ENCODE peak calls at places on chromosomes 5 and 9, in five cellular contexts. C is K562, J is HepG2, N is SK-N-SH, U is GM12878. B is an unnamed sample.

GRCh38 chr5:83277154-83277553 is 194.4 kb upstream of the VCAN start:
- DNase-seq in U (no peak), J (no peak), C (no peak), N (no peak), B (no peak)

GRCh38 chr9:91146391-91147019 is 215.2 kb downstream of the AUH start:
- DNase-seq in C (no peak), J (no peak), N (no peak), U (no peak), B (no peak)

GRCh38 chr5:168295574-168296201 is 4.2 kb downstream of the WWC1 start:
- DNase-seq in J (no peak), C (no peak), U (no peak), N (peak; percentile 41), B (no peak)

GRCh38 chr9:98899399-98900056 is 44.2 kb upstream of the COL15A1 start:
- DNase-seq in C (no peak), N (no peak), J (no peak), U (no peak), B (no peak)

GRCh38 chr9:127181595-127182190 is 59.3 kb upstream of the ANGPTL2 start:
- DNase-seq in N (no peak), U (no peak), C (no peak), J (no peak), B (no peak)

GRCh38 chr5:96961053-96961452 is 25.2 kb downstream of the LNPEP start:
- DNase-seq in U (peak; percentile 76), C (no peak), N (no peak), J (no peak), B (no peak)

GRCh38 chr5:66896207-66896606 is 300.0 kb downstream of the MAST4 start:
- DNase-seq in U (no peak), N (no peak), C (no peak), J (no peak), B (no peak)

GRCh38 chr9:78958887-78959286 is 612.9 kb upstream of the TLE4 start:
- DNase-seq in U (no peak), N (no peak), C (no peak), J (no peak), B (peak; percentile 10)

GRCh38 chr5:34475249-34475966 is 180.7 kb upstream of the RAI14 start:
- DNase-seq in J (no peak), C (no peak), N (no peak), U (no peak), B (no peak)

GRCh38 chr9:108568093-108568492 is 287.7 kb downstream of the ACTL7B start:
- DNase-seq in U (no peak), J (peak; percentile 61), C (no peak), N (no peak), B (no peak)

GRCh38 chr9:137433349-137433915 is 7.7 kb downstream of the ENTPD8 start:
- DNase-seq in N (no peak), C (no peak), J (no peak), U (no peak), B (no peak)

GRCh38 chr5:163585206-163585605 is 79.8 kb downstream of the MAT2B start:
- DNase-seq in J (no peak), N (no peak), U (no peak), C (no peak), B (no peak)

GRCh38 chr5:17838506-17838905 is 204.2 kb downstream of the TAF11L14 start:
- DNase-seq in U (no peak), C (no peak), J (no peak), N (no peak), B (no peak)

GRCh38 chr5:154522284-154522683 is 44.3 kb upstream of the HAND1 start:
- DNase-seq in U (no peak), C (no peak), J (no peak), N (no peak), B (no peak)

GRCh38 chr9:35703906-35704672 is 14.4 kb upstream of the TPM2 start:
- DNase-seq in J (no peak), U (no peak), C (no peak), N (no peak), B (no peak)

GRCh38 chr9:5263568-5264218 is 32.5 kb downstream of the INSL4 start:
- DNase-seq in N (no peak), U (no peak), C (no peak), J (peak; percentile 15), B (peak; percentile 12)

GRCh38 chr9:93094294-93095204 is 1.5 kb upstream of the CARD19 start:
- DNase-seq in J (no peak), N (no peak), U (no peak), C (no peak), B (no peak)

GRCh38 chr5:171736976-171737848 is 48.4 kb upstream of the SMIM23 start:
- DNase-seq in U (no peak), C (no peak), N (no peak), J (no peak), B (no peak)

GRCh38 chr9:112764837-112765236 is 14.3 kb downstream of the SNX30 start:
- DNase-seq in N (no peak), U (no peak), C (peak; percentile 31), J (peak; percentile 84), B (no peak)

GRCh38 chr9:35723908-35724307 is 8.1 kb downstream of the TLN1 start:
- DNase-seq in N (no peak), U (no peak), J (no peak), C (no peak), B (no peak)

GRCh38 chr9:115879451-115879850 is 274.1 kb upstream of the PAPPA start:
- DNase-seq in U (no peak), J (no peak), C (no peak), N (no peak), B (no peak)

GRCh38 chr5:134511796-134512660 is 13.4 kb upstream of the JADE2 start:
- DNase-seq in J (peak; percentile 74), C (peak; percentile 52), N (no peak), U (no peak), B (no peak)

GRCh38 chr9:82149647-82150046 is 161.1 kb downstream of the SPATA31D1 start:
- DNase-seq in U (no peak), C (no peak), J (no peak), N (no peak), B (no peak)
- TF ChIP-seq REST in U (no peak), C (no peak), J (no peak), N (no peak), B (no peak)

GRCh38 chr5:170333161-170333909 is 35.8 kb upstream of the LCP2 start:
- DNase-seq in J (no peak), C (no peak), N (no peak), U (peak; percentile 79), B (no peak)
- TF ChIP-seq YY1 in J (no peak), C (no peak), N (no peak), U (no peak), B (no peak)

DNA sequence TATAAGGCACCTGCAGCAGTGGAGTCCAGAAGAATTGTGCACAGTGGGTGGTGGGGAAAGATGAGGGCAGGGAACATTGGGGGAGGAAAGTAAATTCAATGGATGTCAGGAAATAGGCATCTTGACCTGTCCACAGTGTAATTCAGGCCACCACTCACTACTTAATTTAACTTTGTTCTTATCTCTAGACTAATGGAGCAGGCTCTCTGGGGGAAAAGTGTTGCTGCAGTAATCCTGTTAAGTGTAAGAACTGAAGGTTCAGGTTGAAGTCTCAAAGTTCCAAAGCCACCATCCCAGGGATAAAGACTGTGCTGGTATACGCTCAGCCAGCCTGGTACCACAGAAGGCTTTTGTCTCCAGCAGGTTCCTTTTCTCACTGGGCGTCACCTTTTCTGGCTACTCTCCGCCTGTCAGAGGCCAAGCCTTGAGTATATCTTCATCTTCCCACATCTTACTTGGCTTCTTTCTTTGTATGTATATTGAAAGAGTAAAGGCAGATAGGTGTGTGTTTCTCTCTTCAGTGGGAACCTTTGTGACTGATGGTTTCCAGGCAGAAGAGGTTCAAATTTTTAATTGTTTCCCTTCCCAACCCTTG is 150.9 kb upstream of the DMRT1 start:
- DNase-seq in U (no peak), J (no peak), N (no peak), C (no peak), B (no peak)
- H2AFZ ChIP-seq in U (no peak overlapping the region), J (no peak overlapping the region), N (no peak overlapping the region), C (no peak overlapping the region), B (no peak overlapping the region)

GRCh38 chr9:2242778-2243395 is 227.7 kb downstream of the SMARCA2 start:
- DNase-seq in U (no peak), C (no peak), N (no peak), J (no peak), B (no peak)
- TF ChIP-seq REST in U (no peak), C (no peak), N (no peak), J (no peak), B (no peak)

DNA sequence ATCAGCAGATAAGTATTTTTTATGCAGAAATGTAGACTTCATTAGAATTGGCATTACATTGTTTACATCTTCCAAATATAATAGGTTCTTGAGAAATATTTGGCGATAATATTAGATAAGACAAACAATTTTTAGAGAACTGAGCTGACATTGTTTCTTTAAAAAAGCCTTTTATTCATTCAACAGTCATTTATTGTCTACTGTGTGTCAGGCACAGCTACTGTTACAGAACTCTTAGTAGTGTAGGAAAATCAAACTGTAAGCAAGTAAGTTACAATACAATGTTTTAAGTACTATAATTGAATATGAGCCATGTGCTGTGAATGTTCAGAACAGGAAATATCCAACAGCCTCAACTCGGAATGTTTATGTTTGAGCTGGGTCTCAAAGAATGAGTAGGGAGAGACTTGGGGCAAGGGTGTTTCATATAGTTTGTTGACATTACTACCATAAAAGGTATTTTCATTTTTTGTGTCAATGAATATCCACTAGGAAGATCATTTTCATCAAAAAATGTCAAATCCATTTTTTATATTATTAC is 114.0 kb downstream of the CDC42SE2 start:
- DNase-seq in U (no peak), J (no peak), C (no peak), N (no peak), B (no peak)
- TF ChIP-seq YY1 in U (no peak), J (no peak), C (no peak), N (no peak), B (no peak)